ENCODE peak calls at places on chromosome 15, in five cellular contexts. D is HCT116, Z is IMR-90, B is Panc1, G is body of pancreas. M is an unnamed sample.

GRCh38 chr15:27696530-27696929 is 402.6 kb downstream of the OCA2 start:
- DNase-seq in D (no peak), B (no peak), G (no peak), Z (no peak), M (no peak)

GRCh38 chr15:43821505-43821904 is 3.0 kb downstream of the MFAP1 start:
- DNase-seq in Z (peak), G (no peak), D (no peak), B (no peak), M (no peak)

GRCh38 chr15:66433726-66434125 is 47.0 kb downstream of the MAP2K1 start:
- DNase-seq in B (no peak), G (no peak), D (no peak), Z (peak), M (no peak)

GRCh38 chr15:59237119-59237853 is 30.6 kb downstream of the LDHAL6B start:
- DNase-seq in D (no peak), Z (no peak), G (no peak), B (no peak), M (no peak)

GRCh38 chr15:31221936-31222515 is 104.6 kb upstream of the KLF13 start:
- DNase-seq in D (no peak), G (no peak), Z (no peak), B (no peak), M (no peak)

GRCh38 chr15:66941231-66941711 is 124.1 kb upstream of the SMAD3 start:
- DNase-seq in G (no peak), D (no peak), Z (no peak), B (no peak), M (no peak)

GRCh38 chr15:52511084-52511483 is 17.6 kb downstream of the MYO5A start:
- DNase-seq in G (no peak), Z (no peak), B (no peak), D (no peak), M (no peak)

GRCh38 chr15:69462030-69462492 is 9.4 kb downstream of the RPLP1 start:
- DNase-seq in D (no peak), Z (no peak), B (no peak), G (peak), M (no peak)

GRCh38 chr15:97652700-97653167 is 307.8 kb upstream of the ARRDC4 start:
- DNase-seq in B (no peak), D (no peak), G (no peak), Z (no peak), M (no peak)

GRCh38 chr15:101600024-101600423 is 52.2 kb downstream of the TM2D3 start:
- DNase-seq in B (no peak), D (no peak), G (no peak), Z (no peak), M (no peak)

GRCh38 chr15:60392986-60393811 is 4.6 kb downstream of the ANXA2 start:
- DNase-seq in G (peak), Z (peak), D (peak), B (peak), M (no peak)

GRCh38 chr15:84852212-84852611 is 32.2 kb upstream of the SLC28A1 start:
- DNase-seq in B (no peak), G (no peak), D (no peak), Z (no peak), M (no peak)

GRCh38 chr15:98142584-98142983 is 182.1 kb downstream of the ARRDC4 start:
- DNase-seq in B (no peak), D (no peak), Z (no peak), G (no peak), M (no peak)

GRCh38 chr15:55267401-55268053 is 22.1 kb downstream of the RAB27A start:
- DNase-seq in D (no peak), Z (peak), G (peak), B (no peak), M (no peak)

GRCh38 chr15:47607750-47608149 is 109.6 kb upstream of the SEMA6D start:
- DNase-seq in G (no peak), Z (no peak), B (no peak), D (no peak), M (no peak)

GRCh38 chr15:31164573-31164912 is 63.0 kb upstream of the TRPM1 start:
- DNase-seq in B (no peak), G (no peak), D (no peak), Z (no peak), M (no peak)

DNA sequence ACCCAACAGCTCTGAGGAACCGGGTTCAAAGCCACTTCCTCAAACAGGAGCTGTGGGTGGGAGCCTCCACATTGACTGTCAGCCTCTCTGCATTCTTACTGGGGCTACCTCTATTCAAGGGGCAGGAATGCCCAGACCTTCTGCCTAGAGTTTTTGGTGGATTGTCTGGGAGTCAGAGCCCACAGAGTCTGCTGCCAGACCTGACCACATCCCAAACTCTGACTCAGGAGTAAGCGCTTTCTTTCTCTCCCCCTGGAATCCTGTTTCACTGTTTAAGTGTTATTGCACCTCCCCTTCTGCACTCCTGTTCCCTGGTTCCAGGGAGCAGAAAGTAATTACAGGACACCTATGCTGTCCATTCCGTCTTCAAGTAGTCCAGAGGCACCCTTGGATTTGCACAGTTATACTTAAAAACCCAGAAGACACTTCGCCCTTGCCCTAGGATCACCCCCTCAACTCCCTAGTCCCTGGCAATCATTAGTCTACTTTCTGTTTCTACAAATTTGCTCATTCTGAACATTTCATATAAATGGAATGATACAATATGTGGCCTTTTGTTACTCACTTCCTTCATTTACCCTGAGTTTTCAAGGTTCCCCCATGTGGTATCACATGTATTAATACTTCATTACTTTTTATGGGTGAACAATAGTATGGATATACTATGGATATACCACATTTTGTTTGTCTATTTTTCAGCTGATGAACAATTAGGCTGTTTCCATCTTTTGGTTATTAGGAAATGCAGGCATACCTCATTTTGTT is 37.9 kb upstream of the TJP1 start:
- DNase-seq in D (no peak), Z (peak), G (no peak), B (no peak), M (no peak)
- H3K4me3 ChIP-seq in D (no peak), Z (no peak), G (no peak), B (no peak), M (no peak)

DNA sequence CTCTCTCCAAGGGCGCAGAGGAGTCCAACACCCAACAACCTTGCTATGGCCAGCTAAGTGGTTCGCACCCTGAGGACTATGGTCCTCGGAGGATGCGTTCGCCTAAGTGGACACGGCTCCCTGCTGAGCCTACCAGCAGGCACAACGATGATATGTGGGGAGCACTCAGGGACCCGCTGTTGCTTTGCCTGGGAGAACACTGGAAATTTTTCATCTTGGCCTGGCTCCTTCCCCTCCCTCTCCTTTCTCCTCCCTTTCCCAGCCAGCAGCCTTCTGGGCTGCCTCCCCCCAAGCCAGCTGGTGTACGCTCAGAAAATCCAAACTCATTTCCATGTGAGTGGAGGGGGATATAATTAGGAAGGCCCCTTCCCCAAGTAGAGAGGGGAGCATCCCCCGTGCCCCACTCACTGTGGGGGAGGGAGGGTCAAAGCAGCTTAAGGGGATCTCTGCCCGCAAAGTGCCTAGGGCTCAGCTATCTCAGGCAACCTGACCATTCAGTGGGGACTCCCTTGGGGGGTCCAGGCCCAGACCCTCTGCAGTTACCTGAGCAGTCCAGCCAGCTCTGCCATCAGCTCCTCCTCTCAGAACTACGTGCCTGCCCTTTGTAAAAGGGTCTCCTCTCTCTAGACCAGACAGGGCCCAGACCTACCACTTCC is 630 bp upstream of the SEMA7A start:
- DNase-seq in Z (peak), B (no peak), D (no peak), G (no peak), M (no peak)
- H3K4me3 ChIP-seq in Z (peak), B (peak), D (peak), G (no peak), M (peak)

DNA sequence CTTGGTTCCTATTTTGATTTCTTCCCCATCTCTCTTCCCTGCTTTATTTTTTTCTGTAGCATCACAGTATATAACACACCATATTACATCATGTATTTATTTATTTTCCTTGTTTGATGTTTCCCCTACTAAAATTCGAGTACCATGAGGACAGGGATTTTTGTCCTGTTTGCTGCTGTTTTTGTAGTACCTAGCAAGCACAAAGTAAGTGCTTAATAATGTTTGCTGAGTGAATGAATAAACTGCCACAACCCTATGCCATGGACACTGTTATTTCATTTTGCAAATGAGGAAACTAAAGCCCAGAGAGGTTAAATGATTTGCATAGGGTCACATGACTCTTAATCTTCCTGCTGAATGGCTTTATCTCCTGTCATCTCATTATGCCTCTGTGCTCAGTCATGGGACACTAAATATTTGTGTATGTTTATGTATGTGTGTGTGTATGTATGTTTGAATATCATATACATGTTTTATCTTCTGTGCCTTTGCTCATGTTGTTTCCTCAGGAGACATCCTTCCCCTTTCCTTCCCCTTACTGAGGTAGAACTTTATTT is 26.1 kb upstream of the MGA start:
- DNase-seq in Z (no peak), G (no peak), D (no peak), B (no peak), M (no peak)
- H3K4me3 ChIP-seq in Z (no peak), G (no peak), D (no peak), B (no peak), M (no peak)

DNA sequence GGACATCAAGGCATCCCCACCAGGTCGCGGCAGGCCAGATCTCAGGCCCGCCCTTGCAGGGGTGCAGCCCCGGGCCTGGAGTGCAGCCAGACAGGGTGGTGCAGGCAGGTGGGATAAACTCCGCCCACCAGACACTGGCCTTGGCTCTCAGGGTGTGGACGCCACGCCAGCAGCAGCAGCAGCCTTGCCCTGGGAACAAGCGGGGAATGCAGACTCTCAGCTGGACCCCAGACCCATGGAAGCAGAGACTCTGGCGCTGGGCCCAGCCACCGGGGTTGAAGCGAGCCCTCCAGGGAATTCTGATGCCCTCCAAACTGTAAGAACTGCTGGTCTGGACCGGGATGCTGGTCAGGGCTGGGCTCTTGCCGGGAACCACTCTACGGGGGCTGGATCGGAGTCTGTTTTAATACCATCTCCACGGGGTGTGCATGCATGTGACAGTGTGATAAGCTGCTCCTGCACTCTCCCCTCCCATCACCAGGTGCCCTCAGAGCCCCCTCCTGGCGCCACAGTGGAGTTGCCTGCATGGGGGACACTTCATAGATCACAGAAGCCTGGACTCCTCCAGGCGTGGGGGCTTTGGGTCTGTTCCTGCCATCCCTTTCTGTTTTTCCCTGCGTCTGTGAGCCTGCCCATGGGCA is 142.7 kb downstream of the NSMCE3 start:
- DNase-seq in D (no peak), G (no peak), B (no peak), Z (no peak), M (peak)
- H3K4me3 ChIP-seq in D (no peak), G (no peak), B (no peak), Z (no peak), M (no peak)

GRCh38 chr15:80251505-80252280 is at the start of gene CTXND1:
- DNase-seq in G (peak), Z (no peak), D (no peak), B (no peak), M (peak)
- H3K4me3 ChIP-seq in G (no peak), Z (peak), D (no peak), B (peak), M (no peak)

GRCh38 chr15:40092416-40093223 is 16.1 kb downstream of the BMF start:
- DNase-seq in B (no peak), D (no peak), Z (peak), G (peak), M (peak)
- H3K4me3 ChIP-seq in B (no peak), D (no peak), Z (no peak), G (no peak), M (no peak)